ENCODE peak calls at places on chromosomes 1 and 21, in five cellular contexts. One of them, this sample, is unnamed.
A peak's percentile ranks its signal among the peaks of the same experiment; 100 is the strongest.

GRCh38 chr1:231626951-231627614 is 493 bp downstream of the DISC1 start:
- DNase-seq in cardiac muscle cell: peak; percentile 55
- DNase-seq in BE2C: peak; percentile 80
- DNase-seq in HFF-Myc: no peak
- DNase-seq in mucosa of descending colon: peak; percentile 68
- DNase-seq in this sample: no peak

GRCh38 chr1:163897401-163898169 is 575.8 kb downstream of the NUF2 start:
- DNase-seq in cardiac muscle cell: peak; percentile 41
- DNase-seq in BE2C: no peak
- DNase-seq in HFF-Myc: peak; percentile 37
- DNase-seq in mucosa of descending colon: peak; percentile 36
- DNase-seq in this sample: peak; percentile 88

GRCh38 chr1:76330993-76331603 is 256.6 kb downstream of the ST6GALNAC3 start:
- DNase-seq in cardiac muscle cell: peak; percentile 89
- DNase-seq in BE2C: peak; percentile 17
- DNase-seq in HFF-Myc: peak; percentile 36
- DNase-seq in mucosa of descending colon: peak; percentile 54
- DNase-seq in this sample: peak; percentile 5

GRCh38 chr1:31180338-31180737 is 59.3 kb downstream of the NKAIN1 start:
- DNase-seq in cardiac muscle cell: no peak
- DNase-seq in BE2C: no peak
- DNase-seq in HFF-Myc: no peak
- DNase-seq in mucosa of descending colon: no peak
- DNase-seq in this sample: no peak

GRCh38 chr21:30227633-30228404 is 11.9 kb upstream of the CLDN8 start:
- DNase-seq in cardiac muscle cell: peak; percentile 98
- DNase-seq in BE2C: no peak
- DNase-seq in HFF-Myc: peak; percentile 83
- DNase-seq in mucosa of descending colon: peak; percentile 38
- DNase-seq in this sample: peak; percentile 15

GRCh38 chr1:18970762-18971161 is 14.3 kb upstream of the IFFO2 start:
- DNase-seq in cardiac muscle cell: no peak
- DNase-seq in BE2C: no peak
- DNase-seq in HFF-Myc: no peak
- DNase-seq in mucosa of descending colon: no peak
- DNase-seq in this sample: no peak

GRCh38 chr1:14924455-14925325 is 228.9 kb upstream of the TMEM51 start:
- DNase-seq in cardiac muscle cell: peak; percentile 56
- DNase-seq in BE2C: peak; percentile 21
- DNase-seq in HFF-Myc: no peak
- DNase-seq in mucosa of descending colon: peak; percentile 65
- DNase-seq in this sample: no peak

GRCh38 chr21:45512626-45513002 is 29.6 kb downstream of the SLC19A1 start:
- DNase-seq in cardiac muscle cell: no peak
- DNase-seq in BE2C: peak; percentile 4
- DNase-seq in HFF-Myc: no peak
- DNase-seq in mucosa of descending colon: no peak
- DNase-seq in this sample: no peak

GRCh38 chr1:39173119-39173994 is 31.1 kb upstream of the MACF1 start:
- DNase-seq in cardiac muscle cell: peak; percentile 53
- DNase-seq in BE2C: no peak
- DNase-seq in HFF-Myc: no peak
- DNase-seq in mucosa of descending colon: no peak
- DNase-seq in this sample: no peak

GRCh38 chr1:47317841-47318240 is 3.9 kb upstream of the STIL start:
- DNase-seq in cardiac muscle cell: no peak
- DNase-seq in BE2C: no peak
- DNase-seq in HFF-Myc: no peak
- DNase-seq in mucosa of descending colon: no peak
- DNase-seq in this sample: peak; percentile 83

GRCh38 chr1:53604291-53604919 is 134.6 kb downstream of the GLIS1 start:
- DNase-seq in cardiac muscle cell: no peak
- DNase-seq in BE2C: no peak
- DNase-seq in HFF-Myc: no peak
- DNase-seq in mucosa of descending colon: no peak
- DNase-seq in this sample: no peak

GRCh38 chr21:22352088-22352487 is 1353.9 kb downstream of the NCAM2 start:
- DNase-seq in cardiac muscle cell: no peak
- DNase-seq in BE2C: no peak
- DNase-seq in HFF-Myc: no peak
- DNase-seq in mucosa of descending colon: no peak
- DNase-seq in this sample: no peak

GRCh38 chr1:96845464-96845863 is 123.9 kb downstream of the PTBP2 start:
- DNase-seq in cardiac muscle cell: peak; percentile 38
- DNase-seq in BE2C: peak; percentile 54
- DNase-seq in HFF-Myc: no peak
- DNase-seq in mucosa of descending colon: peak; percentile 57
- DNase-seq in this sample: no peak

GRCh38 chr1:151062738-151063371 is 2.7 kb downstream of the MLLT11 start:
- DNase-seq in cardiac muscle cell: peak; percentile 74
- DNase-seq in BE2C: peak; percentile 45
- DNase-seq in HFF-Myc: no peak
- DNase-seq in mucosa of descending colon: no peak
- DNase-seq in this sample: peak; percentile 58

GRCh38 chr1:30417001-30417700 is 306.2 kb downstream of the MATN1 start:
- DNase-seq in cardiac muscle cell: no peak
- DNase-seq in BE2C: no peak
- DNase-seq in HFF-Myc: no peak
- DNase-seq in mucosa of descending colon: no peak
- DNase-seq in this sample: no peak

GRCh38 chr1:222081859-222082258 is 340.0 kb upstream of the DUSP10 start:
- DNase-seq in cardiac muscle cell: no peak
- DNase-seq in BE2C: no peak
- DNase-seq in HFF-Myc: no peak
- DNase-seq in mucosa of descending colon: no peak
- DNase-seq in this sample: no peak

GRCh38 chr1:205939690-205940330 is 3.4 kb downstream of the SLC26A9 start:
- DNase-seq in cardiac muscle cell: no peak
- DNase-seq in BE2C: peak; percentile 58
- DNase-seq in HFF-Myc: no peak
- DNase-seq in mucosa of descending colon: no peak
- DNase-seq in this sample: no peak

GRCh38 chr1:196407358-196408041 is 200.7 kb downstream of the KCNT2 start:
- DNase-seq in cardiac muscle cell: peak; percentile 78
- DNase-seq in BE2C: no peak
- DNase-seq in HFF-Myc: no peak
- DNase-seq in mucosa of descending colon: no peak
- DNase-seq in this sample: peak; percentile 53

GRCh38 chr1:115356356-115356755 is 18.3 kb upstream of the NGF start:
- DNase-seq in cardiac muscle cell: no peak
- DNase-seq in BE2C: no peak
- DNase-seq in HFF-Myc: no peak
- DNase-seq in mucosa of descending colon: no peak
- DNase-seq in this sample: no peak

GRCh38 chr1:27332536-27333281 is 9.1 kb upstream of the SYTL1 start:
- DNase-seq in cardiac muscle cell: peak; percentile 54
- DNase-seq in BE2C: peak; percentile 45
- DNase-seq in HFF-Myc: no peak
- DNase-seq in mucosa of descending colon: peak; percentile 48
- DNase-seq in this sample: no peak

GRCh38 chr1:76868154-76868882 is 1.0 kb downstream of the ST6GALNAC5 start:
- DNase-seq in cardiac muscle cell: peak; percentile 50
- DNase-seq in BE2C: peak; percentile 72
- DNase-seq in HFF-Myc: no peak
- DNase-seq in mucosa of descending colon: no peak
- DNase-seq in this sample: no peak

GRCh38 chr1:211653907-211654553 is 21.4 kb downstream of the NEK2 start:
- DNase-seq in cardiac muscle cell: peak; percentile 51
- DNase-seq in BE2C: no peak
- DNase-seq in HFF-Myc: no peak
- DNase-seq in mucosa of descending colon: no peak
- DNase-seq in this sample: no peak

GRCh38 chr1:21520899-21521716 is 11.9 kb downstream of the ALPL start:
- DNase-seq in cardiac muscle cell: no peak
- DNase-seq in BE2C: no peak
- DNase-seq in HFF-Myc: peak; percentile 39
- DNase-seq in mucosa of descending colon: no peak
- DNase-seq in this sample: peak; percentile 21

GRCh38 chr1:169576241-169576933 is 9.9 kb downstream of the F5 start:
- DNase-seq in cardiac muscle cell: no peak
- DNase-seq in BE2C: no peak
- DNase-seq in HFF-Myc: no peak
- DNase-seq in mucosa of descending colon: no peak
- DNase-seq in this sample: no peak

GRCh38 chr1:12166834-12167492 is at the start of gene TNFRSF1B:
- DNase-seq in cardiac muscle cell: peak; percentile 69
- DNase-seq in BE2C: peak; percentile 24
- DNase-seq in HFF-Myc: no peak
- DNase-seq in mucosa of descending colon: peak; percentile 81
- DNase-seq in this sample: no peak

GRCh38 chr1:12169442-12170135 is 2.8 kb downstream of the TNFRSF1B start:
- DNase-seq in cardiac muscle cell: no peak
- DNase-seq in BE2C: no peak
- DNase-seq in HFF-Myc: no peak
- DNase-seq in mucosa of descending colon: no peak
- DNase-seq in this sample: no peak

GRCh38 chr1:12165342-12165741 is 1.4 kb upstream of the TNFRSF1B start:
- DNase-seq in cardiac muscle cell: no peak
- DNase-seq in BE2C: no peak
- DNase-seq in HFF-Myc: no peak
- DNase-seq in mucosa of descending colon: no peak
- DNase-seq in this sample: no peak

GRCh38 chr1:12168451-12169160 is 1.8 kb downstream of the TNFRSF1B start:
- DNase-seq in cardiac muscle cell: no peak
- DNase-seq in BE2C: no peak
- DNase-seq in HFF-Myc: no peak
- DNase-seq in mucosa of descending colon: no peak
- DNase-seq in this sample: no peak

DNA sequence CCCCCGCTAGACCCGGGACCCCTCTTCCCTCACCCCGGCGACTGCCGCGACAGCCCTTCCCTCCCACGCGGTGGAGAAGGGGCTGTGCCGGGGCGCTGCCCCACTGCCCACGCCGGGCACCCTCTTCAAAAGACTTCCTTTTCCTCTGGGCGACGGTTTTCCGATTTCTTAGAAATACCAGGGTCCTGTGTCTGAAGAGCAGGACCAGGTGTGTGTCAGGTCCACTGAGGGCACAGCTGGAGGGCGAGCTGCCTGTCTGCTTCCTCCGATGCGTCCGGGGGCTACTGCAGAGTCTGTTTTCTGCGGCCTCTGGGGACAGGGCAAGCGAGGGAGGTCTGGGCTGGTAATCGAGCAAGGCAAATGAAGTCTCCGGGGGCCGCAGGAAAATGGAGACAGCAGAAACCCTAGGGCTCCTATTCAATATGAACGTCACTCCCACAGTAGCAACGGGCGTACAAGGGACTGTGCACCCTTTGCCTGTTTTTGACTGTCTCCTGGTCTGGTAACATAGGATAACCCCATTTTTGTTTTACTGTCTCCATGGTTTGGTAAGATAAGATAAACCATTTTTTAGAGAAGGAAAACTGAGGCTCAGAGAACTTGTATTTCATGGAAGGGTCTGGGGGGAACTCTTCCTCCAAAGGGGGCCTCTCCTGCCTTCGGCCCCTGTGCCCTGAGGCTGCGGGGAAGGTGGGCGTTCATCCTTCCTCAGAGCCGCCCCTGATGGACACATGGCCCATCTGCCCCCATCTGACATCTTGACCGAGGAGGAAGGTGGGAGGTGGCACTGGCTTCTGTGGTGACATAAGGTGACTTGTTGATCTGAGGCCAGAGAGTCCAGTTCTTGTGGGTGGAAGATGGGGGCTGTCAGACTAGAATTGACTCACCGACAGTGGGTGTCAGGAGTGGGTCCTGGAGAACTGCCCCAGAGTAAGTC is 970 bp downstream of the TNFRSF1B start:
- DNase-seq in cardiac muscle cell: no peak
- DNase-seq in BE2C: peak; percentile 33
- DNase-seq in HFF-Myc: no peak
- DNase-seq in mucosa of descending colon: no peak
- DNase-seq in this sample: no peak
- H3K4me3 ChIP-seq in cardiac muscle cell: no peak overlapping the region
- H3K4me3 ChIP-seq in BE2C: peak overlapping the region; percentile 36
- H3K4me3 ChIP-seq in HFF-Myc: peak overlapping the region; percentile 41
- H3K4me3 ChIP-seq in mucosa of descending colon: peak overlapping the region; percentile 45
- H3K4me3 ChIP-seq in this sample: peak overlapping the region; percentile 43

DNA sequence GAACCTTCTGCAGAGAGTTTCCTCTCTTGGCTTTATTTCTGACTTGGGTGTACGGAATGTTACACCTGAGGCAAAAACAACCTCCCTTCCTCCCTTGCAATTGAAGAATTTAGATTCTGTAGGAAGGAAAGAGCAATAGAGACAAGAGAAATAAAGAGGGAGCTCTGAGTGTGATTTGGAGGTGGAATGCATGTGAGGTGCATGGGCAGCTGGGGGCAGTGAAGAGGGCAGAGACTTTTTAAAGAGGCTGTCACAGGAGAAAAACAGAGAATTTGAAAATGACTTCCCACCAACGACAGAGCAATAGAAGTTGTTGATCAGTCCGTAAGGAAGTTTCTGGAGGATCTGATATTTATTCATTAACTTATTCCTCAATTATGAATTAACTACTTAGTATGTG is 172.0 kb upstream of the B3GALT2 start:
- DNase-seq in cardiac muscle cell: no peak
- DNase-seq in BE2C: no peak
- DNase-seq in HFF-Myc: no peak
- DNase-seq in mucosa of descending colon: no peak
- DNase-seq in this sample: no peak
- TF ChIP-seq CTCF in cardiac muscle cell: no peak
- TF ChIP-seq CTCF in BE2C: no peak
- TF ChIP-seq CTCF in HFF-Myc: no peak
- TF ChIP-seq CTCF in mucosa of descending colon: no peak
- TF ChIP-seq CTCF in this sample: no peak

GRCh38 chr1:1243807-1244191 is 2.7 kb downstream of the C1QTNF12 start:
- DNase-seq in cardiac muscle cell: no peak
- DNase-seq in BE2C: no peak
- DNase-seq in HFF-Myc: no peak
- DNase-seq in mucosa of descending colon: no peak
- DNase-seq in this sample: no peak
- H3K4me3 ChIP-seq in cardiac muscle cell: no peak overlapping the region
- H3K4me3 ChIP-seq in BE2C: no peak overlapping the region
- H3K4me3 ChIP-seq in HFF-Myc: no peak overlapping the region
- H3K4me3 ChIP-seq in mucosa of descending colon: no peak overlapping the region
- H3K4me3 ChIP-seq in this sample: no peak overlapping the region

GRCh38 chr1:86352096-86352495 is 44.0 kb downstream of the ODF2L start:
- DNase-seq in cardiac muscle cell: peak; percentile 40
- DNase-seq in BE2C: no peak
- DNase-seq in HFF-Myc: no peak
- DNase-seq in mucosa of descending colon: no peak
- DNase-seq in this sample: no peak

GRCh38 chr1:86356247-86356646 is 39.9 kb downstream of the ODF2L start:
- DNase-seq in cardiac muscle cell: peak; percentile 40
- DNase-seq in BE2C: no peak
- DNase-seq in HFF-Myc: peak; percentile 2
- DNase-seq in mucosa of descending colon: no peak
- DNase-seq in this sample: no peak
- TF ChIP-seq CTCF in cardiac muscle cell: peak; percentile 33
- TF ChIP-seq CTCF in BE2C: no peak
- TF ChIP-seq CTCF in HFF-Myc: no peak
- TF ChIP-seq CTCF in mucosa of descending colon: no peak
- TF ChIP-seq CTCF in this sample: peak; percentile 2

This sample was measured in BJ.